ENCODE peak calls at places on chromosomes 16 and 17, in six cellular contexts. R is right lobe of liver; C is activated CD8-positive, alpha-beta T cell treated with anti-CD3 and anti-CD28 coated beads for 36 hours; Q is HFF-Myc; U is astrocyte of the spinal cord; F is A673. M is an unnamed sample.

GRCh38 chr17:83145358-83145738 is 65.9 kb downstream of the METRNL start:
- DNase-seq in R (no peak), C (no peak), Q (no peak), U (no peak), F (no peak), M (no peak)

GRCh38 chr16:48321307-48322036 is 63.7 kb downstream of the SIAH1 start:
- DNase-seq in R (no peak), C (peak), Q (no peak), U (peak), F (no peak), M (no peak)

GRCh38 chr17:56185905-56186783 is 32.9 kb downstream of the ANKFN1 start:
- DNase-seq in R (no peak), C (no peak), Q (peak), U (peak), F (no peak), M (no peak)

GRCh38 chr16:50068550-50068949 is 2.8 kb downstream of the HEATR3 start:
- DNase-seq in R (no peak), C (no peak), Q (no peak), U (peak), F (no peak), M (no peak)

GRCh38 chr16:88393034-88393433 is 10.3 kb downstream of the ZNF469 start:
- DNase-seq in R (no peak), C (no peak), Q (peak), U (no peak), F (no peak), M (no peak)

GRCh38 chr17:64269687-64270649 is 6.9 kb upstream of the TEX2 start:
- DNase-seq in R (no peak), C (no peak), Q (no peak), U (no peak), F (no peak), M (no peak)

GRCh38 chr16:50304467-50305440 is 38.4 kb downstream of the ADCY7 start:
- DNase-seq in R (no peak), C (no peak), Q (no peak), U (no peak), F (no peak), M (no peak)

GRCh38 chr16:80974649-80975376 is 31.9 kb downstream of the CMC2 start:
- DNase-seq in R (no peak), C (no peak), Q (no peak), U (no peak), F (peak), M (no peak)

DNA sequence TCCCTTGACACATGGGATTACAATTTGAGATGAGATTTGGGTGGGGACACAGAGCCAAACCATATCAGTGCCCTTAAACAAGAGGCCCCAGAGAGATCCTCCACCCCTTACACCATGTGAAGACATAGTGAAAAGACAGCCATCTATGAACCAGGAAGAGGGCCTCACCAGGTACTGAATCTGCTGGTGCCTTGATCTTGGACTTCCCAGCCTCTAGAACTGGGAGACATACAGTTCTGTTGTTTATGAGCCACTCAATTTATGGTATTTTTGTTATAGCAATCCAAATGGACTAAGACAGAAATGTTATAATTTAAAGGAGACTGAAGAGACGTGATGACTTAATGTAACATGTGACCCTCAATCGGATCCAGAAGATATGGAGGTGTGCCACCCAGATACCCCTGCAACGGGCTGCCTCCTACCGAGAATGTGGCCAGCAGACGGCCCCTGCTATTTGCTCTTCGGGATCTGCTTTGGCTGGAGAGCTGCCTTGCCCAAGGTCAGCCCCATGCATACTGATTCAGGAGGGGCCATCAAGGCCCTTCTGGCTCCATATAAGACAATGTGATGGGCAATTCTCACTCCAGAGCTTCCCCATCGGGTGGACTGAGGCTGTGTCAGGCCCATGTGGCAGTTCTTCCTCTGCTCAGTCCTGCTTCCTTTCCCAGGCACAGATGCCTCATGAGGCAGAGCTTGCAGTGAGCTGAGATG is 80.6 kb downstream of the NETO2 start:
- DNase-seq in R (no peak), C (no peak), Q (no peak), U (no peak), F (no peak), M (no peak)
- TF ChIP-seq CTCF in R (no peak), C (no peak), Q (no peak), U (no peak), F (no peak), M (no peak)

DNA sequence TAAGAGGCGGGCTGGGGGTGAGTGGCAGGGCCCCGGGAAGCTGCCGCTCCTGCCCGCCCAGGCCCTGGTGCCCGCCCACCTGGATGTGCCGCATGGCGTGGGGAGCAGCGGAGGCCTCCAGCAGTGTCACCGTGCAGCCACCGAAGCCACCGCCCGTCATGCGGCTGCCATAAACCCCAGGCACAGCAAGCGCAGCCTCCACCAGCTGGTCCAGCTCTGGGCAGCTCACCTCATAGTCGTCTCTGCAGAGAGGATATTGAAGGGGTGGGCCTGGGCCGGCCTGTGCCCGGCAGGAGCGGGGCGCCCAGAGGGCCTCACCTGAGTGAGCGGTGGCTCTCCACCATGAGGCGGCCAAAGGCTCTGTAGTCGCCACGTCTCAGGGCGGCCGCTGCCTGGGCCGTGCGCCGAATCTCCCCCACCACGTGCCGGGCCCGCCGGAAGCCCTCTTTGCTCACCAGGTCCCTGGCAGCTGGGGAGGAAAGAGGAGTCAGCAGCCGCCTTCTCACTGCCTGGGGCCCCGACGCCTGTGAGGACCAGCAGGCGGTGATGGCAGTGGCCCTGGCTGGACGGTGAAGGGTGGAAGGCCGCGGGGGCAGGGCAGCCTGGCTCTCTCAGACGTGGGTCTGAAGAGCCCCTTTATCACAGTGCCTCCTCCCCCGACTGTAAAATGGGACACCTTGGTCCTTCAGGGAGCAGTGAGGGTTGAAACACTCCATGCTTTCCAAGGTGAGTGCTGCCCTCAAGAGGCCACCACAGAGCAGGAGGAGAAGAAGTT is 6.7 kb downstream of the GALK1 start:
- DNase-seq in R (no peak), C (no peak), Q (no peak), U (no peak), F (no peak), M (no peak)
- TF ChIP-seq CTCF in R (peak), C (no peak), Q (peak), U (peak), F (peak), M (peak)

DNA sequence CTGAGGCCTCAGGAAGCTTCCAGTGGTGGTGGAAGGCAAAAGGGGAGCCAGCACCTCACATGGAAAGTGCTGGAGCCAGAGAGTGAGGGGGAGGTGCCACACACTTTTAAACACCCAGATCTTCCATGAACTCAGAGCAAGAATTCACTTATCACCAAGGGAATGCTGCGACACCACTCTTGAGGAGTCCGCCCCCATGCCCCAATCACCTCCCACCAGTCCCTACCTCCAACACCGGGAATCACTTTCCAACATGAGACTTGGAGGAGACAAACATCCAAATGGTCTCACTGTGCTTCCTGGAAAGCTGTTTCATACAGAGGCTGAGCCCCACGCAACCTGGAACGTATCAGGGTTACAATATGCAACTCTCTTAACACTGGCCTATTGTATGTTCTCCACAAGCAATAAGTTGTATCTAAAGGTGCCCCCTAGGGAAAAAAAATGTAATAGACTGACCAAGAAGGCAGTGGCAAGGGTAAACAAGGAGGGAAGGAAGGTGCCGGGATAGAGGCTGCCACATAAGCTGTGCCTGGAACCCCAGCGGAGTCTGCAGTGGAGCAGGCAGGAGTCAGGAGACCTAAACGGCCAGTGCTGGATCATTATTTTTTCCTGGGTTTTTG is 106.7 kb upstream of the FOXF1 start:
- DNase-seq in R (no peak), C (no peak), Q (no peak), U (no peak), F (no peak), M (no peak)
- TF ChIP-seq CTCF in R (no peak), C (no peak), Q (no peak), U (no peak), F (no peak), M (no peak)

GRCh38 chr16:24499193-24499814 is 40.1 kb upstream of the RBBP6 start:
- DNase-seq in R (no peak), C (peak), Q (no peak), U (no peak), F (peak), M (peak)
- TF ChIP-seq CTCF in R (no peak), C (no peak), Q (peak), U (peak), F (peak), M (peak)

GRCh38 chr17:58960068-58960467 is 146.6 kb downstream of the TRIM37 start:
- DNase-seq in R (no peak), C (no peak), Q (peak), U (peak), F (peak), M (peak)
- TF ChIP-seq CTCF in R (peak), C (no peak), Q (no peak), U (peak), F (peak), M (peak)

GRCh38 chr17:48792033-48792798 is 24.8 kb downstream of the TTLL6 start:
- DNase-seq in R (no peak), C (no peak), Q (no peak), U (no peak), F (no peak), M (no peak)

GRCh38 chr17:48795444-48796162 is 21.4 kb downstream of the TTLL6 start:
- DNase-seq in R (peak), C (no peak), Q (peak), U (peak), F (no peak), M (no peak)

GRCh38 chr17:48790607-48791127 is 26.4 kb downstream of the TTLL6 start:
- DNase-seq in R (no peak), C (no peak), Q (no peak), U (no peak), F (no peak), M (no peak)

GRCh38 chr17:48787850-48788249 is 29.2 kb downstream of the TTLL6 start:
- DNase-seq in R (no peak), C (no peak), Q (no peak), U (no peak), F (no peak), M (no peak)

GRCh38 chr17:48791128-48792032 is 25.6 kb downstream of the TTLL6 start:
- DNase-seq in R (peak), C (peak), Q (peak), U (peak), F (peak), M (peak)
- TF ChIP-seq CTCF in R (peak), C (peak), Q (peak), U (peak), F (peak), M (peak)

DNA sequence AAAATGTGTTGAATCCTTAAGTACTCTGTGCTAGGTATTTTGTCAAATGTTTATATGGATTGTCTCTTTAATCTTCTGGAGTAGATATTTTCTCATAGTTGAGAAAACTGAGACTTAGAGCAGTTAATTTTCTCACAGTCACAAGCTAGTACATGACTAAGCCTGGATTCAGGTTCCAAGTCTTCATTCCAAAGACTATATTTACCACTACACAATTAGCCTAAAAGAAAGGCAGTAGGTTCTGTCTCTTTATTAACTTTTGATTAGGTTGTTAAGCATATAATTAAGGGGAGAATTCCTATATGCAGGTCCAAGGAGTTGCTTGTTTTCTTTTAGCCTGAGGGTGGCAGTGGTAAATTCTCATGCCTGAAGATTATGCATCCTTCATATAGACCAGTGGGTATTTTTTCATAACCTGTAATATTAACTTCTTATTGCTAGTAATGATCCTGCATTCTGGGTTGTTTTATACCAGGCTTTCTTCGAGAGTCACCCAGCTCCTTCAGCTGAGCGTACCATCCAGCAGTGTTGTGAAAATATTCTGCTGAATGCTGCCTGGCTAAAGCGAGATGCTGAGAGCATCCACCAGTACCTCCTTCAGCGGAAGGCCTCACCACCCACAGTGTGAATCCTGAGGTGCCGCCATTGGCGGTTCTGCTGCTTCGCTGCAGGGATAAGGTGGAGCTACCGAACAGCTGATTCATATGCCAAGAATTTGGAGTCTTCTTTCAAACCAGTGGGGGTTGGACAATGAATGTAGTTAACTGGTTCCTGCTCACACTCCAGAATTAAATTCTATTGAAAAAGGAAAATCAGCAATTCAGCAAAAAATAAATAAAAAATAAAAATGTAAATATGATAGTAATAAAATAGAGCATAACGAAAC is 28.2 kb upstream of the KPNB1 start:
- DNase-seq in R (no peak), C (no peak), Q (peak), U (peak), F (peak), M (no peak)
- TF ChIP-seq CTCF in R (no peak), C (no peak), Q (no peak), U (peak), F (peak), M (no peak)

DNA sequence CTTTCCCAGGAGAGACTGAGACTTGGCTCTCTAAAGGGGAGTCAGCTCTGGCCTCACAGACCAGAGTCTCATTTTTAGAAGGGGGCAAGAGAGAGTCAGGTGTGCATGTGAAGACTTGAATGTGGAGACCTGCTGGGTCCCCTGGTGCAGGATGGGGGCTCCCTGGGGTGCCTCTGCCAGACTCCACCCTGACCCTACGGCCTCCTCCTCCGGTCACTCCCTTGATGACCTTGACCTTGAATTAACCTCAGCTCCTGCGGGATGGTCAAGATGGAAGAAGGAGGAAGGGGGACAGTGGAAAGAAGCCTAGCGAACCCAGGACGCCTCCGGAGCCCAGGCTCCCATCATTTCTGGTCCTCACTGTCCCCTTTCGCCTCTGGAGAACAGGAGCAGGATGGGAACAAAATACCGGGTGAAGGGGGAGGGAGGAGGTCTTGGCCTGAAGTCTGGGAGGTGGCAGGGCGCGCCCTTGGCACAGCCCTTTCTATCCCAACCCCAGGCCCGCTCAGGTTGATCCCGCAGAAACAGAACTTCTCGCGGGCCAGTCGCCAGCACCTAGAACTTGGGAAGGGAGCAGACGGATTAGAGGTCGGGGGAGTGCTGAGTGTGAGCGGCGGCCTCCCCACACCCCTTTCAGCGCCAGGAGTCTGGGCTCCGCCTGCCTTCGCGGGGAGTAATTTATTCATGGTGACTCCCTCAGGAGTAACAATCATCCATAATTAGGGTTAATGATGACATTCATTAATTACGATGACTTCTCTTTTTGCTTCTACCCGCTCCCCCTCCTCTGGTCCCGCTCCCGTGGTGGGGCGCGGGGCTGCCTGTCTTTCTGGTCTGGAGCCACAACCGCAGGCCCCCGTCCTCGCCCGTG is 1.6 kb downstream of the STAC2 start:
- DNase-seq in R (no peak), C (no peak), Q (no peak), U (no peak), F (no peak), M (no peak)
- TF ChIP-seq CTCF in R (no peak), C (no peak), Q (no peak), U (no peak), F (no peak), M (no peak)

DNA sequence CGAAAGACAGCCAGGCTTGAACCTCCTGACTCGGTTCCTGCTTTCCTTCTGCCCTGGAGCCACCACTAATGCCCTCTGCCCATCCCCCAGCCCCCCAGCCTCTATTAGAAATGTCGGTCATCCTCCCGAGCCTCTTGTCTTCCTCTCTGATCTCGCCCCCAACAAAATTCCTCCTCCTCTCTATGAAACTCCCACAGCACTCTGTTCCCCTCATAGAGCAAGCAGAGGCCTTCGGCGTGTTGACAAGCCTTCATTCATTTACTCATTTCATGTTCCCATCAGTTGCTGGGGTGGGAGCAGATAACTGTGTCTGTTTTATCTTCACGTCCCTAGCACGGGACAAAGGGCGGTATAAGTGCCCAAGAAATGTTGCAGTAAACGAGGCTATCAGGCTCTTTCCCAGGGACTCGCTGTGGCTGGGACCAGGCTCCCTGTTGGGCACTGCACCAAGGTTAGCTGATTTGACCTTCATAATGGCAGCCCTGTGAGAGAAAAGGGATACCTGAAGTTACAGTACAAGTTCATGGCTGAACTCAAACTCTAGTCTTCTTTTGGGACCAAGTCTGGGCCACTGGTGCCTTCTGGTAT is 7.8 kb downstream of the FBXL19 start:
- DNase-seq in R (no peak), C (no peak), Q (no peak), U (no peak), F (no peak), M (no peak)
- TF ChIP-seq CTCF in R (no peak), C (no peak), Q (no peak), U (no peak), F (no peak), M (no peak)